ENCODE peak calls at places on chromosome 5, in eight cellular contexts. M, H, P, L, Z, Q, I and R are unnamed samples.

GRCh38 chr5:56561455-56561854 is 253.9 kb upstream of the MAP3K1 start:
- DNase-seq in M (no peak), H (no peak), P (no peak), L (no peak), Z (no peak), Q (peak; percentile 57), I (no peak), R (no peak)

GRCh38 chr5:6490246-6490645 is 41.6 kb downstream of the UBE2QL1 start:
- DNase-seq in M (no peak), H (no peak), P (no peak), L (no peak), Z (no peak), Q (no peak), I (no peak), R (no peak)

GRCh38 chr5:117302949-117303348 is 728.3 kb upstream of the SEMA6A start:
- DNase-seq in M (no peak), H (no peak), P (no peak), L (no peak), Z (no peak), Q (no peak), I (no peak), R (peak; percentile 2)

GRCh38 chr5:855771-856530 is 5.2 kb upstream of the ZDHHC11 start:
- DNase-seq in M (peak; percentile 17), H (no peak), P (no peak), L (no peak), Z (no peak), Q (no peak), I (no peak), R (no peak)

GRCh38 chr5:178320281-178320855 is 87.8 kb upstream of the PHYKPL start:
- DNase-seq in M (no peak), H (no peak), P (no peak), L (no peak), Z (no peak), Q (no peak), I (no peak), R (no peak)

GRCh38 chr5:128254789-128255188 is 171.2 kb downstream of the SLC12A2 start:
- DNase-seq in M (peak; percentile 23), H (no peak), P (no peak), L (peak; percentile 44), Z (peak; percentile 56), Q (peak; percentile 9), I (no peak), R (peak; percentile 23)

GRCh38 chr5:38059876-38060275 is 198.5 kb upstream of the EGFLAM start:
- DNase-seq in M (no peak), H (no peak), P (no peak), L (peak; percentile 14), Z (no peak), Q (no peak), I (no peak), R (no peak)

GRCh38 chr5:117494208-117494607 is 919.6 kb upstream of the SEMA6A start:
- DNase-seq in M (no peak), H (no peak), P (no peak), L (peak; percentile 10), Z (peak; percentile 13), Q (no peak), I (no peak), R (no peak)

GRCh38 chr5:176535101-176535654 is 2.0 kb downstream of the RNF44 start:
- DNase-seq in M (peak; percentile 39), H (peak; percentile 76), P (no peak), L (no peak), Z (no peak), Q (no peak), I (no peak), R (peak; percentile 12)

GRCh38 chr5:93092349-93093105 is 488.5 kb downstream of the NR2F1-AS1 start:
- DNase-seq in M (no peak), H (no peak), P (no peak), L (peak; percentile 80), Z (peak; percentile 78), Q (peak; percentile 42), I (no peak), R (peak; percentile 76)

GRCh38 chr5:91867799-91868198 is 484.7 kb upstream of the ARRDC3 start:
- DNase-seq in M (no peak), H (no peak), P (no peak), L (no peak), Z (no peak), Q (no peak), I (no peak), R (no peak)

GRCh38 chr5:125317546-125317995 is 571.1 kb upstream of the ZNF608 start:
- DNase-seq in M (no peak), H (no peak), P (no peak), L (no peak), Z (no peak), Q (no peak), I (no peak), R (no peak)

GRCh38 chr5:36708996-36709395 is 102.6 kb downstream of the SLC1A3 start:
- DNase-seq in M (no peak), H (no peak), P (no peak), L (no peak), Z (no peak), Q (no peak), I (no peak), R (no peak)

GRCh38 chr5:160657622-160658458 is 194.2 kb downstream of the ATP10B start:
- DNase-seq in M (no peak), H (no peak), P (no peak), L (no peak), Z (no peak), Q (no peak), I (no peak), R (no peak)

GRCh38 chr5:110726249-110727024 is at the start of gene TMEM232:
- DNase-seq in M (peak; percentile 73), H (peak; percentile 16), P (peak; percentile 54), L (peak; percentile 72), Z (peak; percentile 83), Q (peak; percentile 79), I (peak; percentile 96), R (peak; percentile 80)

GRCh38 chr5:127810014-127810413 is 106.8 kb downstream of the CCDC192 start:
- DNase-seq in M (no peak), H (no peak), P (no peak), L (no peak), Z (no peak), Q (no peak), I (no peak), R (no peak)

GRCh38 chr5:31824886-31825774 is 186.2 kb downstream of the PDZD2 start:
- DNase-seq in M (no peak), H (peak; percentile 80), P (peak; percentile 56), L (peak; percentile 77), Z (peak; percentile 76), Q (peak; percentile 61), I (peak; percentile 64), R (peak; percentile 81)

GRCh38 chr5:143010335-143010734 is 240.2 kb downstream of the ARHGAP26 start:
- DNase-seq in M (no peak), H (no peak), P (no peak), L (no peak), Z (no peak), Q (peak; percentile 71), I (no peak), R (no peak)

GRCh38 chr5:17021363-17021932 is 85.4 kb upstream of the MYO10 start:
- DNase-seq in M (no peak), H (no peak), P (peak; percentile 53), L (no peak), Z (no peak), Q (no peak), I (peak; percentile 5), R (no peak)

GRCh38 chr5:115457574-115457973 is 87.0 kb downstream of the FEM1C start:
- DNase-seq in M (no peak), H (no peak), P (no peak), L (no peak), Z (no peak), Q (no peak), I (no peak), R (no peak)

DNA sequence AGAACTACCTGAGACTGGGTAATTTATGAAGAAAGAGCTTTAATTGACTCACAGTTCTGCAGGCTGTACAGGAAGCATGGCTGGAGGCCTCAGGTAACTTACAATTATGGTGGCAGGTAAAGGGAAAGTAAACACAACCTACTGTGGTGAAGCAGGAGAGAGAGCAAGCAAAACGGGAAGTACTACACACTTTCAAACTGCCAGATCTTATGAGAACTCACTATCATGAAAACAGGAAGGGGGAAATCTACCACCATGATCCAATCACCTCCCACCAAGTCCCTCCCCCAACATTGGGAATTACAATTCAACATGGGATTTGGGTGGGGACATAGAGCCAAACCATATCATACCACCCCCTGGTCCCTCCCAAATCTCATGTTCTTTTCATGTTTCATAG is 58.7 kb upstream of the GPR151 start:
- DNase-seq in M (no peak), H (no peak), P (no peak), L (no peak), Z (no peak), Q (no peak), I (no peak), R (no peak)
- H3K4me3 ChIP-seq in M (no peak overlapping the region), H (no peak overlapping the region), P (no peak overlapping the region), L (no peak overlapping the region), Z (no peak overlapping the region), Q (no peak overlapping the region), I (no peak overlapping the region), R (no peak overlapping the region)

DNA sequence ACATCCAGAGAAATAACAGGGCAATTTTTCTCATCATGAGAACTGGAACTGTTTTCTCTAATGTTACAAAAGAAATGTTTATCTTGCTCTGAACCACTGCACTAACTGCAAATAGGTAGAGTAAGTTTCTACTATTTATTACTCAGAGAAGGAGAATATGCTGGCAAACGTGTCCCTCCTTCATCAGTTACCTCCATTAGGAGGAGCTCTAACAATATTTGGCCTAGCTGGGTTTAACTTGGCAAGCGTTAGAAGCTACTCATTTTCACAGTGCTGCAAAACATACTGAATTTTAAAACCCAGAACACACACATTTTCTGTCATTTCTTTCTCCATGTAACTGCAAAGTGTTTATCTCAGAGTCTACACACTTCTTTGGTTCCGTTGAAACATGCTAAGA is 101.0 kb upstream of the GABRG2 start:
- DNase-seq in M (no peak), H (peak; percentile 7), P (peak; percentile 1), L (no peak), Z (no peak), Q (no peak), I (peak; percentile 42), R (no peak)
- TF ChIP-seq CTCF in M (peak; percentile 28), H (peak; percentile 67), P (peak; percentile 46), L (no peak), Z (no peak), Q (peak; percentile 57), I (no peak), R (no peak)

GRCh38 chr5:29822499-29822898 is 1371.0 kb upstream of the CDH6 start:
- DNase-seq in M (no peak), H (no peak), P (no peak), L (no peak), Z (no peak), Q (no peak), I (no peak), R (no peak)
- H3K4me3 ChIP-seq in M (no peak overlapping the region), H (no peak overlapping the region), P (no peak overlapping the region), L (no peak overlapping the region), Z (no peak overlapping the region), Q (no peak overlapping the region), I (no peak overlapping the region), R (no peak overlapping the region)

DNA sequence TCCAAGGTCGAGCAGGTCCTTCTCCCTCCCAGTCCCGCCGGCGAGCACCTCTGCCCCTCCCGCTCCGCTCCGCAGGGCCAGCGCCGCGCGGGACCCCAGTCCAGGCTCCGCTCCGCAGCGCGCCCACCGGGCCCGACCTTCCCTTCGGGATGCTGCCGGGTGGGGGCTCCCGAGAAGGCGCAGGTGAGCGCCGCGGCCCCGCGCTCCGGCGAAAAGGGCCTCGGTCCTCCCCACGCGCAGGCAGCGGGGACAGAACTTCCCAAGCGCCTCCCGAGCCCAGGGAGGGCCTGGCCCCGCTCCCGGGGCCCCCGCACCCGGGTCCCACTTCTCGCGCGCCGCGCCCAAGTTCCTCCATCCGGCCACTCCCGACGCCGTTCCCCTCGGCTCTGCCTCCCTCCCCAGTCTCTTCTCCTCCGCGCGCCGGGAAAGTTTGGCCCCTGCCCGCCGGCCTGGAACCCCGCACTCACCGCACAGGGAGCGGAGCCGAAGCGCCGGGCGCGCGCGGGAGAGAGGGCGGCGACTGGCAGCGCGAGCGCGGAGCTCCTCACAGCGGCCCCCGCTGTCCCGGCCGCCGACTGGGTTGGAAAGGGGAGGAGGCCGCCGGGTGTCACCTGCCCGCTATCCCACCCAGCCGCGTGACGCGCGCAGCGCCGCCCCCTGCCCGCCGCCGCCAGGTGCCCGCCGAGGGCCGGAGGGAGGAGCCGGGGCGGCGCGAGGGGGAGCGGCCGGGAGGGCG is at the start of gene ELOVL7:
- DNase-seq in M (peak; percentile 41), H (no peak), P (peak; percentile 87), L (peak; percentile 35), Z (peak; percentile 7), Q (peak; percentile 79), I (peak; percentile 88), R (peak; percentile 5)
- TF ChIP-seq CTCF in M (peak; percentile 13), H (no peak), P (peak; percentile 24), L (no peak), Z (no peak), Q (peak; percentile 60), I (peak; percentile 35), R (peak; percentile 39)